ENCODE peak calls at places on chromosomes 13 and 19, in six cellular contexts. B is A549, L is K562, R is GM12878, F is endothelial cell of umbilical vein, Q is HepG2. M is an unnamed sample.

GRCh38 chr13:31733709-31734108 is 5.6 kb upstream of the RXFP2 start:
- DNase-seq in Q (no peak), B (no peak), L (no peak), F (no peak), R (no peak), M (no peak)

GRCh38 chr13:49995535-49996165 is 1.2 kb upstream of the TRIM13 start:
- DNase-seq in L (no peak), R (peak; percentile 43), F (peak; percentile 48), B (no peak), Q (no peak), M (peak; percentile 84)

GRCh38 chr19:46784262-46785053 is 3.9 kb downstream of the SLC1A5 start:
- DNase-seq in F (peak; percentile 74), Q (peak; percentile 80), B (peak; percentile 97), L (peak; percentile 90), R (peak; percentile 62), M (peak; percentile 100)

GRCh38 chr19:1748703-1749341 is 4.5 kb upstream of the ONECUT3 start:
- DNase-seq in Q (no peak), R (no peak), F (no peak), B (no peak), L (no peak), M (no peak)

GRCh38 chr13:33271759-33272158 is 13.8 kb downstream of the STARD13 start:
- DNase-seq in B (no peak), L (no peak), Q (no peak), F (no peak), R (no peak), M (no peak)

GRCh38 chr19:1445932-1446712 is 3.8 kb upstream of the APC2 start:
- DNase-seq in R (no peak), Q (no peak), L (peak; percentile 95), F (no peak), B (peak; percentile 52), M (no peak)

GRCh38 chr13:97261254-97262015 is 39.3 kb downstream of the MBNL2 start:
- DNase-seq in L (no peak), R (no peak), Q (no peak), B (no peak), F (no peak), M (no peak)

GRCh38 chr19:43525836-43526771 is 897 bp downstream of the ETHE1 start:
- DNase-seq in Q (no peak), B (no peak), R (no peak), F (peak; percentile 29), L (no peak), M (peak; percentile 59)

GRCh38 chr19:35901055-35901644 is 810 bp upstream of the NFKBID start:
- DNase-seq in F (no peak), B (no peak), Q (no peak), L (no peak), R (no peak), M (no peak)

GRCh38 chr19:4064551-4065260 is 2.0 kb downstream of the ZBTB7A start:
- DNase-seq in L (peak; percentile 69), F (peak; percentile 35), B (no peak), R (no peak), Q (no peak), M (peak; percentile 62)

GRCh38 chr13:105642511-105642958 is 892.9 kb downstream of the EFNB2 start:
- DNase-seq in B (peak; percentile 64), F (no peak), R (no peak), L (no peak), Q (no peak), M (no peak)

GRCh38 chr19:35533822-35534521 is 716 bp downstream of the GAPDHS start:
- DNase-seq in F (no peak), R (no peak), Q (peak; percentile 23), L (no peak), B (peak; percentile 73), M (peak; percentile 33)

GRCh38 chr19:8973501-8974091 is 36.6 kb downstream of the MUC16 start:
- DNase-seq in B (peak; percentile 6), F (no peak), Q (no peak), R (no peak), L (peak; percentile 33), M (peak; percentile 68)

GRCh38 chr19:43524922-43525835 is 1.8 kb downstream of the ETHE1 start:
- DNase-seq in B (peak; percentile 85), R (peak; percentile 44), Q (peak; percentile 87), F (peak; percentile 51), L (no peak), M (peak; percentile 89)

GRCh38 chr13:101382701-101383100 is 33.6 kb downstream of the NALCN start:
- DNase-seq in R (no peak), F (peak; percentile 80), Q (no peak), B (no peak), L (no peak), M (no peak)

GRCh38 chr13:39776439-39776838 is 121.0 kb downstream of the COG6 start:
- DNase-seq in R (no peak), L (no peak), F (peak; percentile 77), B (peak; percentile 8), Q (no peak), M (no peak)

GRCh38 chr19:51712461-51713081 is 11.2 kb downstream of the HAS1 start:
- DNase-seq in L (peak; percentile 50), Q (no peak), R (no peak), B (peak; percentile 83), F (no peak), M (peak; percentile 44)

GRCh38 chr19:7224205-7224833 is 69.9 kb downstream of the INSR start:
- DNase-seq in Q (peak; percentile 67), B (no peak), R (no peak), F (no peak), L (no peak), M (no peak)

GRCh38 chr13:114111577-114111976 is 20.8 kb downstream of the RASA3 start:
- DNase-seq in L (no peak), B (no peak), F (no peak), R (no peak), Q (no peak), M (peak; percentile 82)

GRCh38 chr13:109131698-109132257 is 502.4 kb downstream of the MYO16 start:
- DNase-seq in R (peak; percentile 77), Q (no peak), B (no peak), F (no peak), L (no peak), M (peak; percentile 97)

GRCh38 chr13:30697177-30697953 is 38.0 kb upstream of the ALOX5AP start:
- DNase-seq in Q (no peak), L (no peak), B (no peak), R (no peak), F (peak; percentile 69), M (no peak)

GRCh38 chr13:48817166-48817802 is 158.4 kb upstream of the FNDC3A start:
- DNase-seq in B (no peak), F (no peak), L (no peak), Q (no peak), R (no peak), M (no peak)

GRCh38 chr13:38349386-38350113 is at the start of gene UFM1:
- DNase-seq in Q (peak; percentile 91), B (peak; percentile 92), L (peak; percentile 86), F (peak; percentile 96), R (peak; percentile 86), M (peak; percentile 95)

DNA sequence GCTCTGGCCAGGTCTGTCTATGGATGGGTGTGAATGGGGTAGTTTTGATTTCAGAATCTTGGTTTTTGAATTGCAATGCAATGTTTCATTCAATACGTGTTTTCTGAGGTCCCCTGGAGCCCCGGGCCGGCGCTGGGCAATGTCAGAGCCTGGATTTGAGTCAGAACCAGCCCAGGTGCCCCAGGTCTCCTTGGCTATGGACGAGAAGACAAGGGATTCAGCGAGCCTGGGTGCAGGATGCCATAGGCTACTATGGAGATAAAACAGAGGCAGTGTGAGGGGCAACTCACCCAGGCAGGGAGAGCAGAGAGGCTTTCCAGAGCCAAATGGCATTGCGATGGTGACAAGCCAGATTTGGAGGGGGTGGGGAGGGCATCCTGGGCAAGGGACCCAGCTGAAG is 1.2 kb upstream of the RPL13A start:
- DNase-seq in Q (no peak), R (no peak), L (no peak), F (no peak), B (no peak), M (no peak)
- TF ChIP-seq CTCF in Q (no peak), R (no peak), L (no peak), F (no peak), B (no peak), M (no peak)

GRCh38 chr19:5122121-5122400 is 153.1 kb downstream of the KDM4B start:
- DNase-seq in L (no peak), F (no peak), R (no peak), Q (no peak), B (no peak), M (no peak)

GRCh38 chr19:5120833-5121232 is 151.9 kb downstream of the KDM4B start:
- DNase-seq in B (no peak), F (no peak), Q (no peak), L (no peak), R (no peak), M (no peak)

GRCh38 chr19:5119297-5119998 is 150.5 kb downstream of the KDM4B start:
- DNase-seq in Q (no peak), L (no peak), R (no peak), F (no peak), B (no peak), M (no peak)

GRCh38 chr19:5121286-5122120 is 152.6 kb downstream of the KDM4B start:
- DNase-seq in F (no peak), R (no peak), Q (no peak), L (no peak), B (no peak), M (no peak)

DNA sequence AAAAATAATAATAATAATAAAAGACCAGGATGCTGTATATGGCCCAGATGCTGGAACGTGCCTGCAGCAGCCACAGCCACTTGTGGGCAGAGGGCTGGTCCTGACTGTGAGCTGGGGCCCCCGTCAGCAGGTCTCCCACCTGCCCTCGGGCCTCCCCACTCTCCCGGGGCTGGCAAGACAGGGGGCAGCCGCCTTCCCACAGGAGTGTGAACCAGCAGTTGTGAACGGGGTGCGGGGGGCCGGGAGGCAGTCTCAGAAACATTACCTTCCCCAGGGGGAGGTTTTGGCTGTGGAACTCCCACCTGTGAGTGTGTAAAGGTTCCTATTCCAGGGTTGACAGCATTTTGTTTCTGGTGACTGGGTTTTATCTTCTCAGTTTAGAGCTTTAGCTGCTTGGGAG is 151.4 kb downstream of the KDM4B start:
- DNase-seq in L (no peak), Q (no peak), R (no peak), F (no peak), B (no peak), M (no peak)
- H3K4me3 ChIP-seq in L (no peak overlapping the region), Q (no peak overlapping the region), R (no peak overlapping the region), F (no peak overlapping the region), B (no peak overlapping the region), M (no peak overlapping the region)

DNA sequence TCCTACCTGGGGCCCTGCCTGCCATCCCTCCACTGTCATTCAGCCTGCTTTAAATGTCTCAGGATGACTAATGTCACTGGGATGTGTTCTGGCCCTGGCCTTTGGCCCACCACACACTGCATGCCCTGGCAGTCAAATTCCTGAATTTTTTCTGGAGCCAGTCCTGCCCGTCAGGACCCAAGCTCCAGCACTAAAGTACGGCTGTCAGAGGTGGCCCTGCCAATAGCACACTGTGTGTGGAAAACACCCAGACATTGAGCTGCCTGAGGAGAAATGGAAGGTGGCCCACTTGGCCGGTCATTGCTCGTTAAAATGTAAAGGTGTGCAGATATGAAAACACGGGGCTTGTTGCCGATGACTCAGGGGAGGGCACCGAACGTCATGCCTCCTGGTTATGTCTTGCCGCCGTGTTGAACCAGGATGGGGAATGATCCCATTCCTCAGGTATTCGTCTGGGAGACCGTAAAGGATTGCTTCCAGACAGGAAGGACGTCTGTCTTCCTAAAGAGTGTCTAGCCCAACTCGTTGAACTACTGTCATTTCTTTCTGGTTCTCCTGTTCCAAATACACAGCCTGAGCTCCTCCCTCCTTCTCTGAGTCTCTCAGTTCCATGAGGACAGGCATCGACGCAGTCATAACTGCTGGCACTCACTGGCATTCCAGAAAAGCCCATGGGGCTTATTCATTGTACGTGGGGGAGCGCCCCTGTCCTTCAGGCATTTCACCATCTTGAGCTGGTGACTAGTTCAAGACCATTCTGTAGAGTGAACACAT is 40.6 kb downstream of the COL4A2 start:
- DNase-seq in F (no peak), Q (peak; percentile 7), R (no peak), L (no peak), B (peak; percentile 84), M (no peak)
- TF ChIP-seq MYC in F (no peak), Q (no peak), R (no peak), L (no peak), B (peak; percentile 10), M (no peak)

GRCh38 chr13:52195052-52195837 is 35.8 kb upstream of the NEK3 start:
- DNase-seq in Q (no peak), R (no peak), F (peak; percentile 83), L (no peak), B (no peak), M (no peak)
- TF ChIP-seq CTCF in Q (no peak), R (no peak), F (no peak), L (no peak), B (no peak), M (no peak)